ENCODE peak calls at places on chromosomes 12 and 14, in seven cellular contexts. H is NCI-H1105, S is lung microvascular endothelial cell, B is WTC11, G is HuH-7, E is retina, M is iris pigment epithelial cell. U is an unnamed sample.
A peak's percentile ranks its signal among the peaks of the same experiment; 100 is the strongest.

GRCh38 chr14:70638416-70638815 is 3.3 kb upstream of the TTC9 start:
- DNase-seq in G (no peak), S (no peak), H (no peak), E (no peak), M (no peak), B (no peak), U (no peak)

GRCh38 chr14:101350710-101351109 is 210.6 kb upstream of the DIO3 start:
- DNase-seq in G (no peak), E (no peak), M (no peak), B (no peak), S (no peak), H (no peak), U (no peak)

GRCh38 chr12:104709692-104710435 is 248.2 kb downstream of the SLC41A2 start:
- DNase-seq in B (no peak), G (no peak), S (no peak), M (peak; percentile 37), H (no peak), E (no peak), U (no peak)

GRCh38 chr12:130316269-130316668 is 21.4 kb upstream of the PIWIL1 start:
- DNase-seq in E (no peak), S (no peak), H (no peak), G (no peak), M (no peak), B (no peak), U (no peak)

GRCh38 chr12:91307957-91308705 is 125.5 kb upstream of the DCN start:
- DNase-seq in B (no peak), G (no peak), S (no peak), E (no peak), M (no peak), H (no peak), U (no peak)

GRCh38 chr12:6377667-6377994 is 2.3 kb upstream of the SCNN1A start:
- DNase-seq in E (no peak), H (no peak), B (no peak), G (no peak), M (no peak), S (no peak), U (no peak)

GRCh38 chr12:49301759-49302158 is 6.8 kb downstream of the PRPH start:
- DNase-seq in G (no peak), B (no peak), M (no peak), E (no peak), S (no peak), H (no peak), U (no peak)

GRCh38 chr12:73210574-73211204 is 938.5 kb downstream of the TRHDE start:
- DNase-seq in M (no peak), E (no peak), B (no peak), G (no peak), H (no peak), S (no peak), U (no peak)

GRCh38 chr12:113297214-113297587 is 37.7 kb downstream of the SLC8B1 start:
- DNase-seq in B (no peak), S (no peak), H (no peak), M (no peak), E (no peak), G (no peak), U (no peak)

GRCh38 chr14:24398298-24398942 is 383 bp upstream of the NYNRIN start:
- DNase-seq in S (no peak), B (peak; percentile 64), E (peak; percentile 65), M (no peak), G (no peak), H (no peak), U (no peak)

GRCh38 chr14:77542349-77543239 is 44.0 kb upstream of the ISM2 start:
- DNase-seq in S (peak; percentile 78), G (no peak), E (no peak), B (no peak), H (no peak), M (peak; percentile 35), U (no peak)

GRCh38 chr12:126369487-126370463 is 1304.5 kb downstream of the AACS start:
- DNase-seq in G (no peak), S (no peak), H (no peak), E (no peak), M (peak; percentile 24), B (no peak), U (no peak)

GRCh38 chr14:100547633-100548294 is 39.5 kb downstream of the BEGAIN start:
- DNase-seq in E (no peak), H (no peak), G (no peak), M (peak; percentile 68), S (peak; percentile 71), B (no peak), U (no peak)

GRCh38 chr12:25286837-25287236 is 36.1 kb upstream of the KRAS start:
- DNase-seq in G (no peak), E (no peak), B (no peak), M (no peak), S (no peak), H (no peak), U (no peak)

GRCh38 chr12:128783129-128783574 is 40.6 kb downstream of the SLC15A4 start:
- DNase-seq in E (no peak), S (peak; percentile 32), M (peak; percentile 32), H (no peak), G (no peak), B (no peak), U (no peak)

GRCh38 chr12:96194901-96195844 is 998 bp downstream of the ELK3 start:
- DNase-seq in B (peak; percentile 30), H (no peak), E (peak; percentile 65), M (peak; percentile 93), S (peak; percentile 98), G (peak; percentile 64), U (no peak)

GRCh38 chr12:101414533-101415119 is 7.1 kb upstream of the ARL1 start:
- DNase-seq in B (peak; percentile 15), M (peak; percentile 66), S (peak; percentile 71), E (peak; percentile 25), H (peak; percentile 29), G (peak; percentile 39), U (peak; percentile 46)

GRCh38 chr12:58313091-58313855 is 371.9 kb downstream of the ATP23 start:
- DNase-seq in H (no peak), M (peak; percentile 89), S (peak; percentile 93), E (no peak), B (no peak), G (no peak), U (no peak)

GRCh38 chr12:92551853-92552397 is 150.9 kb upstream of the PLEKHG7 start:
- DNase-seq in G (no peak), S (peak; percentile 41), E (no peak), B (no peak), M (peak; percentile 78), H (no peak), U (no peak)

GRCh38 chr14:38137005-38137404 is 70.7 kb upstream of the SSTR1 start:
- DNase-seq in H (no peak), G (no peak), S (no peak), E (no peak), M (peak; percentile 61), B (no peak), U (no peak)

GRCh38 chr12:15581006-15581405 is 208.2 kb downstream of the EPS8 start:
- DNase-seq in B (no peak), S (no peak), G (no peak), E (no peak), M (peak; percentile 82), H (no peak), U (no peak)

GRCh38 chr12:3604750-3605638 is 114.0 kb downstream of the PRMT8 start:
- DNase-seq in S (peak; percentile 41), G (no peak), M (peak; percentile 6), E (peak; percentile 50), B (peak; percentile 46), H (peak; percentile 88), U (peak; percentile 75)

GRCh38 chr12:127570793-127571360 is 696.1 kb upstream of the TMEM132C start:
- DNase-seq in M (no peak), H (no peak), B (no peak), G (no peak), S (no peak), E (no peak), U (no peak)

GRCh38 chr12:45247589-45247988 is 31.7 kb downstream of the ANO6 start:
- DNase-seq in B (no peak), S (no peak), H (no peak), E (no peak), M (no peak), G (no peak), U (no peak)

GRCh38 chr12:116745554-116745953 is 7.4 kb downstream of the RNFT2 start:
- DNase-seq in M (no peak), S (no peak), H (no peak), E (no peak), B (no peak), G (no peak), U (no peak)

GRCh38 chr14:100592461-100592871 is 5.2 kb upstream of the BEGAIN start:
- DNase-seq in S (no peak), B (peak; percentile 4), G (no peak), M (no peak), E (peak; percentile 7), H (no peak), U (no peak)

GRCh38 chr12:124531281-124531745 is 36.1 kb downstream of the NCOR2 start:
- DNase-seq in G (no peak), E (peak; percentile 93), B (no peak), H (peak; percentile 81), M (no peak), S (no peak), U (peak; percentile 87)

GRCh38 chr12:6961278-6961694 is 9.2 kb downstream of the PHB2 start:
- DNase-seq in B (no peak), H (no peak), G (no peak), S (peak; percentile 46), E (no peak), M (peak; percentile 48), U (no peak)

GRCh38 chr12:110403146-110403974 is at the start of gene ANAPC7:
- DNase-seq in M (peak; percentile 90), H (peak; percentile 92), S (peak; percentile 97), G (peak; percentile 81), B (peak; percentile 91), E (peak; percentile 97), U (peak; percentile 92)

GRCh38 chr12:95303476-95303875 is 85.9 kb downstream of the VEZT start:
- DNase-seq in S (peak; percentile 62), B (no peak), M (peak; percentile 62), H (no peak), E (no peak), G (no peak), U (no peak)

GRCh38 chr14:83707056-83707455 is 1822.9 kb upstream of the FLRT2 start:
- DNase-seq in S (peak; percentile 45), B (no peak), G (no peak), E (no peak), H (no peak), M (peak; percentile 41), U (no peak)

GRCh38 chr14:68678471-68678870 is 114.4 kb downstream of the ZFP36L1 start:
- DNase-seq in G (no peak), B (no peak), S (no peak), E (no peak), M (no peak), H (no peak), U (no peak)

GRCh38 chr14:81855007-81855406 is 321.4 kb upstream of the SEL1L start:
- DNase-seq in H (no peak), E (no peak), S (no peak), G (no peak), B (no peak), M (no peak), U (no peak)

GRCh38 chr14:103736546-103737431 is 21.2 kb downstream of the ZFYVE21 start:
- DNase-seq in M (no peak), S (no peak), G (no peak), H (no peak), E (no peak), B (no peak), U (no peak)

GRCh38 chr14:66066991-66067788 is 419.0 kb upstream of the CCDC196 start:
- DNase-seq in S (no peak), M (no peak), H (no peak), E (peak; percentile 47), G (no peak), B (no peak), U (no peak)